ENCODE peak calls at places on chromosomes 11 and 22, in four cellular contexts. Z is bronchial epithelial cell; H is A549; L is CD4-positive, CD25-positive, alpha-beta regulatory T cell. W is an unnamed sample.

GRCh38 chr22:18118345-18118915 is 7.8 kb downstream of the TUBA8 start:
- DNase-seq in Z (no peak), H (no peak), L (no peak), W (no peak)

GRCh38 chr11:96154802-96155520 is 188.0 kb downstream of the MAML2 start:
- DNase-seq in Z (peak), H (no peak), L (no peak), W (peak)

GRCh38 chr11:66326261-66327111 is 9.6 kb upstream of the CD248 start:
- DNase-seq in Z (no peak), H (no peak), L (no peak), W (no peak)

GRCh38 chr11:62882811-62883496 is 2.3 kb downstream of the SLC3A2 start:
- DNase-seq in Z (no peak), H (no peak), L (no peak), W (no peak)

GRCh38 chr11:115645631-115646271 is 141.5 kb upstream of the CADM1 start:
- DNase-seq in Z (no peak), H (no peak), L (no peak), W (no peak)

GRCh38 chr22:20299736-20300136 is 20.1 kb downstream of the DGCR6L start:
- DNase-seq in Z (peak), H (no peak), L (no peak), W (no peak)

GRCh38 chr11:70000228-70000627 is 77.9 kb upstream of the ANO1 start:
- DNase-seq in Z (peak), H (no peak), L (no peak), W (no peak)

GRCh38 chr22:42585096-42585495 is 29.6 kb downstream of the POLDIP3 start:
- DNase-seq in Z (no peak), H (no peak), L (no peak), W (no peak)

GRCh38 chr11:108618529-108618928 is 25.0 kb upstream of the EXPH5 start:
- DNase-seq in Z (peak), H (no peak), L (no peak), W (no peak)

GRCh38 chr11:2290351-2290841 is 11.3 kb downstream of the C11orf21 start:
- DNase-seq in Z (no peak), H (no peak), L (no peak), W (no peak)

GRCh38 chr11:14300661-14301304 is 58.2 kb downstream of the RRAS2 start:
- DNase-seq in Z (peak), H (peak), L (no peak), W (no peak)

GRCh38 chr11:68838572-68838964 is 3.1 kb downstream of the CPT1A start:
- DNase-seq in Z (no peak), H (no peak), L (no peak), W (no peak)

GRCh38 chr11:70948855-70949551 is 303.4 kb downstream of the SHANK2 start:
- DNase-seq in Z (no peak), H (no peak), L (no peak), W (no peak)

GRCh38 chr11:3834349-3835099 is 6.2 kb downstream of the RHOG start:
- DNase-seq in Z (no peak), H (no peak), L (no peak), W (no peak)

GRCh38 chr11:118885831-118886571 is 2.3 kb downstream of the CXCR5 start:
- DNase-seq in Z (no peak), H (no peak), L (no peak), W (no peak)

GRCh38 chr11:112237451-112237850 is 11.2 kb downstream of the PTS start:
- DNase-seq in Z (no peak), H (no peak), L (no peak), W (no peak)

GRCh38 chr11:67270256-67271211 is 4.3 kb downstream of the GRK2 start:
- DNase-seq in Z (no peak), H (no peak), L (no peak), W (no peak)

GRCh38 chr22:46545041-46545796 is 7.8 kb upstream of the CELSR1 start:
- DNase-seq in Z (peak), H (no peak), L (no peak), W (no peak)

GRCh38 chr11:67284811-67285540 is 4.1 kb upstream of the ANKRD13D start:
- DNase-seq in Z (no peak), H (no peak), L (no peak), W (no peak)

GRCh38 chr11:33507967-33508366 is 192.7 kb downstream of the C11orf91 start:
- DNase-seq in Z (peak), H (no peak), L (no peak), W (peak)

GRCh38 chr11:120151536-120151935 is 13.6 kb upstream of the TRIM29 start:
- DNase-seq in Z (no peak), H (no peak), L (no peak), W (no peak)

GRCh38 chr22:36783743-36784142 is 7.8 kb upstream of the IFT27 start:
- DNase-seq in Z (no peak), H (no peak), L (no peak), W (no peak)

GRCh38 chr11:16946477-16947282 is 67.5 kb downstream of the PLEKHA7 start:
- DNase-seq in Z (no peak), H (no peak), L (no peak), W (no peak)

GRCh38 chr11:10097615-10098014 is 196.4 kb downstream of the SBF2 start:
- DNase-seq in Z (no peak), H (no peak), L (no peak), W (no peak)

GRCh38 chr22:46114518-46115387 is 35.6 kb upstream of the PPARA start:
- DNase-seq in Z (no peak), H (no peak), L (no peak), W (no peak)

GRCh38 chr22:19175602-19176174 is 2.8 kb downstream of the SLC25A1 start:
- DNase-seq in Z (no peak), H (no peak), L (no peak), W (no peak)

GRCh38 chr11:63766501-63767270 is 1.9 kb downstream of the ZFTA start:
- DNase-seq in Z (no peak), H (no peak), L (no peak), W (no peak)

GRCh38 chr11:115522302-115522701 is 18.1 kb upstream of the CADM1 start:
- DNase-seq in Z (no peak), H (no peak), L (no peak), W (no peak)

GRCh38 chr22:31160328-31160978 is 471 bp downstream of the RNF185 start:
- DNase-seq in Z (no peak), H (no peak), L (no peak), W (no peak)

GRCh38 chr22:31162015-31162765 is 2.2 kb downstream of the RNF185 start:
- DNase-seq in Z (no peak), H (no peak), L (no peak), W (no peak)

GRCh38 chr22:31155425-31155824 is 4.6 kb upstream of the RNF185 start:
- DNase-seq in Z (no peak), H (no peak), L (no peak), W (no peak)

DNA sequence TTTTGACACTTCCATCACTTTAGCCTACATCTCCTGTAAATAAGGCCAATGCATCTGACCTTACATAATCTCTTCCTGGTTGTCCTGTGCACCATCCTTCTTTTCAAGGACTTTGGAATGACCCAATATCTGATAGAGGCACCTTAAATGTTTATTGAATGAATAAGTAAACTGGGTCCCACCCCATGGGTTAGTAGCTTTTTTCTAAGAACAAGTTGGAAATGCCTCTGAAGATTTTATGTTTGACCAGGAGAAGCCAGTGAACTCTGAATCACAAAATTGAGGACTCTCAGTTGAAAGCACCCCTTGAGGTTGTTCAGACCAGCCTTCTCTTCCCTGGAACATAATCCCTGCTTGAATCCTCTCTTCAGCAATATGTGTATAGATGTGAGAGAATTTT is 1.4 kb downstream of the RNF185 start:
- DNase-seq in Z (no peak), H (no peak), L (no peak), W (no peak)
- H3K4me3 ChIP-seq in Z (peak), H (no peak), L (peak), W (peak)

DNA sequence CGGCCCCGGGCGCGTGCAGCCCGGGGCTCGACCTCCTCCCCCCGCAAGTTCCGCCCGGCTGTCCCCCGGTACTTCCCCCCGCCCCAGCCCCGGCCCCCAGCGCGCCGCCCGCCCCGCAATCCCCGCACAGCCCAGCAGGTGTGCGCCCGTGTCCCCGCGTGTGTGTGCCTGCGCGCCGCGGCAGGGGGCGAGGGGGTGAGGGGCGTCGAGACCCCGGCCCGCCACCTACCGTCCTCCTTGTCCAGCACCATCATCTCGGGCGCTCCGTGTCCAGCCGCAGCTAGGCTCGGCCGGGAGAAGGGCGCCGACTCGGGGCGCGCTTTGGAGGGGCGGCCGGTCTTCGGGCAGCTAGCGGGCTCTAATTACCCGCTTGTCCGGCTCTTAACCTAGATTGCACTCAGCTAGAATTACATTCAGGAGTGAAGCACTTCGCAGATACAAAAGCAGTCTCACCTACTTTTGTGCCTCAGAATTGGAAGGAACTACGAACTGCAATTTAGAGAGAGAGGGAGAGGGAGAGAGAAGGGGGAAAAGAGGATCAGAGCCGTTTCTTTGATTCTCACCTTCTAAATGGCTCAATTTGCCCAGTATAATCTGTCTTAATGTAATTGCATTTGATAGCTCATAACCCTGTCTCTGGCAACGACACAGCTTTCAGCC is 439 bp downstream of the LMO1 start:
- DNase-seq in Z (no peak), H (no peak), L (no peak), W (no peak)
- H3K4me3 ChIP-seq in Z (peak), H (peak), L (peak), W (peak)

DNA sequence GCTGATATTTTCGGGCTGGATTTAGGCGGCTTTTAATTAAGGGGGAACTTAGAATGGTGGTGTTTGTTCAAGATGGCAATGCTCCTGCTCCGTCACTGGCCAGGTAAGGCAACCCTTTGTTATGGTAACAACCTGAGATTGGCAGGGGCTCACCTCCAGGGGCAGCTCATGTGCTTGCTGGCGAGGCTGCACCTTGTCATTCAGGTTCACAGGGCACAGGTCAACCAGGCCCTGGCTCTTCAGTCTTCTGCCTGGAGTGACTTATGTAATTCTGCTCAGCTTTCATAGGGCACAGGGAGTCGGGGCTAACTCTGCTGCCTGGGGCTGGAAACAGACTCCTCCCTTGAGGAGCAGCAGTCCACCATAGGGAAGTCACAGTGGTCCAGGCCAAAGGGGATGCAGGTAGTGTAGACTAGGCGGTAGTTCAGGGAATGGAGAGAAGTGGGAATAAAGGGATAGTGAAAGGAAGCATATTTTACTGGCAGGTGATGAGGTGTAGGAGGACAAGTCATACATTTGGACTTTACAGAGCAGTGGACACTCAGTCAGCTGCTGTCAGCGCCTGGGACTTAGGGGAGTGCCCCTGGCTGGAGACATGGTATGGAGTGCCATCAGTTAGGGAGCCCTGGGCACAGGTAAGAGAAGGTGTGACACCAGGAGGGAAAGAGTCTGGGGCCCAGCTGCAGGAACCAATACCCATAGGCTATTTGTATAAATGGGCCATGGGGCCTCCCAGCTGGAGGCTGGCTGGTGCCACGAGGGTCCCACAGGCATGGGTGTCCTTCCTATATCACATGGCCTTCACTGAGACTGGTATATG is 1.3 kb upstream of the MIF start:
- DNase-seq in Z (no peak), H (no peak), L (no peak), W (no peak)
- H3K4me3 ChIP-seq in Z (no peak), H (no peak), L (peak), W (no peak)

DNA sequence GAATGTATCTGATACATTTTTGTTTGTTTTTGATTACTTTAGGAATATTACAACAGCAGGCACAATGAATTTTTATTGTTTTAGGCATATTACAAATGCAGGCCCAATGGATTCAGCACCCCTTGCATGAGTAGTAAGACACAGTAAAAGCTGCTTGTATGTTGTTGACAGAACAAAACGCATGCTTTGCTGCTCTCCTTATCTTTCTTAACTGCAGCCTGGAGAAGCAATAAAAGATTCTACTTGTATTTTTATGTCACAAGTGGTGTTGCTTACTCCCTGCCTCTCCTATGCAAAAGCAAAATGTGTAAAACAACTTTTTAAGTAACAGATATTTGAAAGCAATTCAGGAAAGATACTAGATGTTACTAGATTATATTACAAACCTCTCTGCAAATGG is 73.9 kb downstream of the TRPC6 start:
- DNase-seq in Z (no peak), H (no peak), L (no peak), W (no peak)
- H3K4me3 ChIP-seq in Z (no peak), H (no peak), L (no peak), W (no peak)